ENCODE peak calls at places on chromosomes 12 and 14, in nine cellular contexts. Q is fibroblast of mammary gland; A is K562; J is HFFc6; V is adrenal gland; G is cardiac fibroblast; M is retinal pigment epithelial cell; S is stomach; C is CD8-positive, alpha-beta T cell. R is an unnamed sample.

GRCh38 chr12:104365921-104366410 is 62.4 kb downstream of the EID3 start:
- DNase-seq in Q (no peak), A (no peak), J (no peak), V (no peak), G (no peak), M (no peak), S (no peak), C (no peak), R (no peak)

GRCh38 chr12:78204926-78205325 is 374.2 kb downstream of the NAV3 start:
- DNase-seq in Q (no peak), A (no peak), J (no peak), V (no peak), G (no peak), M (no peak), S (no peak), C (no peak), R (no peak)

GRCh38 chr12:5374691-5375090 is 57.2 kb upstream of the NTF3 start:
- DNase-seq in Q (no peak), A (no peak), J (no peak), V (no peak), G (no peak), M (no peak), S (no peak), C (no peak), R (no peak)

GRCh38 chr12:113161415-113162016 is 12.0 kb downstream of the CFAP73 start:
- DNase-seq in Q (no peak), A (peak), J (no peak), V (peak), G (no peak), M (no peak), S (no peak), C (no peak), R (no peak)

GRCh38 chr12:108307006-108307405 is 32.1 kb downstream of the CMKLR1 start:
- DNase-seq in Q (peak), A (no peak), J (no peak), V (no peak), G (peak), M (no peak), S (no peak), C (no peak), R (peak)

GRCh38 chr12:108724054-108724889 is 7.0 kb downstream of the CORO1C start:
- DNase-seq in Q (peak), A (no peak), J (peak), V (peak), G (no peak), M (no peak), S (no peak), C (no peak), R (no peak)

GRCh38 chr12:118035194-118036041 is 18.9 kb downstream of the RFC5 start:
- DNase-seq in Q (peak), A (no peak), J (no peak), V (no peak), G (peak), M (no peak), S (no peak), C (no peak), R (no peak)

GRCh38 chr14:22648506-22648905 is 4.4 kb upstream of the OR6J1 start:
- DNase-seq in Q (peak), A (no peak), J (no peak), V (no peak), G (peak), M (no peak), S (no peak), C (no peak), R (no peak)

GRCh38 chr12:51082561-51083139 is 746 bp downstream of the CSRNP2 start:
- DNase-seq in Q (peak), A (no peak), J (peak), V (peak), G (peak), M (no peak), S (no peak), C (peak), R (no peak)

GRCh38 chr12:2925322-2925995 is 33.7 kb upstream of the TEAD4 start:
- DNase-seq in Q (peak), A (no peak), J (peak), V (no peak), G (no peak), M (no peak), S (no peak), C (no peak), R (no peak)

GRCh38 chr12:31518680-31519227 is 72.2 kb downstream of the DENND5B start:
- DNase-seq in Q (peak), A (no peak), J (peak), V (peak), G (peak), M (peak), S (no peak), C (no peak), R (peak)

GRCh38 chr12:121805171-121805687 is 1.4 kb downstream of the SETD1B start:
- DNase-seq in Q (peak), A (no peak), J (no peak), V (no peak), G (peak), M (no peak), S (no peak), C (peak), R (no peak)

GRCh38 chr14:94120667-94121335 is 8.6 kb downstream of the IFI27L2 start:
- DNase-seq in Q (peak), A (no peak), J (peak), V (no peak), G (peak), M (no peak), S (peak), C (no peak), R (no peak)

GRCh38 chr12:131607658-131608447 is 103.0 kb upstream of the SFSWAP start:
- DNase-seq in Q (no peak), A (no peak), J (no peak), V (no peak), G (no peak), M (no peak), S (no peak), C (no peak), R (no peak)

GRCh38 chr12:110670161-110670701 is 18.7 kb downstream of the HVCN1 start:
- DNase-seq in Q (no peak), A (no peak), J (no peak), V (no peak), G (no peak), M (no peak), S (no peak), C (no peak), R (no peak)

GRCh38 chr12:121227294-121227693 is 17.4 kb downstream of the P2RX4 start:
- DNase-seq in Q (no peak), A (no peak), J (no peak), V (no peak), G (no peak), M (no peak), S (peak), C (no peak), R (no peak)

GRCh38 chr14:94018308-94018707 is 7.8 kb upstream of the OTUB2 start:
- DNase-seq in Q (no peak), A (no peak), J (no peak), V (no peak), G (no peak), M (no peak), S (no peak), C (no peak), R (no peak)

GRCh38 chr14:67411820-67412421 is at the start of gene PLEK2:
- DNase-seq in Q (peak), A (no peak), J (no peak), V (peak), G (peak), M (no peak), S (peak), C (peak), R (no peak)

GRCh38 chr12:63991036-63991547 is 146.6 kb downstream of the SRGAP1 start:
- DNase-seq in Q (no peak), A (no peak), J (no peak), V (no peak), G (no peak), M (no peak), S (no peak), C (no peak), R (no peak)

GRCh38 chr14:76761198-76761848 is at the start of gene VASH1:
- DNase-seq in Q (peak), A (peak), J (peak), V (peak), G (peak), M (no peak), S (peak), C (no peak), R (peak)

GRCh38 chr12:130675791-130676190 is 40.3 kb downstream of the RIMBP2 start:
- DNase-seq in Q (no peak), A (no peak), J (no peak), V (no peak), G (no peak), M (no peak), S (no peak), C (no peak), R (no peak)

GRCh38 chr14:69260246-69260978 is 454 bp downstream of the GALNT16 start:
- DNase-seq in Q (no peak), A (peak), J (no peak), V (peak), G (peak), M (no peak), S (no peak), C (no peak), R (no peak)

GRCh38 chr14:55500219-55500701 is 59.8 kb upstream of the TBPL2 start:
- DNase-seq in Q (no peak), A (peak), J (no peak), V (peak), G (no peak), M (no peak), S (no peak), C (no peak), R (no peak)

GRCh38 chr14:68937790-68938514 is 41.1 kb downstream of the ACTN1 start:
- DNase-seq in Q (peak), A (no peak), J (no peak), V (peak), G (peak), M (no peak), S (peak), C (peak), R (no peak)

GRCh38 chr14:96272777-96273471 is 16.9 kb downstream of the BDKRB1 start:
- DNase-seq in Q (peak), A (no peak), J (no peak), V (peak), G (no peak), M (no peak), S (no peak), C (no peak), R (no peak)

GRCh38 chr12:2960432-2960956 is 1.3 kb downstream of the TEAD4 start:
- DNase-seq in Q (peak), A (no peak), J (peak), V (no peak), G (peak), M (no peak), S (no peak), C (no peak), R (no peak)

GRCh38 chr14:54743382-54743781 is 159.2 kb downstream of the GCH1 start:
- DNase-seq in Q (no peak), A (no peak), J (no peak), V (no peak), G (no peak), M (no peak), S (no peak), C (no peak), R (no peak)

GRCh38 chr14:88503754-88504406 is 50.9 kb downstream of the PTPN21 start:
- DNase-seq in Q (no peak), A (no peak), J (no peak), V (no peak), G (no peak), M (no peak), S (no peak), C (no peak), R (no peak)

GRCh38 chr12:71456316-71456715 is 16.7 kb downstream of the LGR5 start:
- DNase-seq in Q (no peak), A (no peak), J (no peak), V (no peak), G (no peak), M (no peak), S (no peak), C (no peak), R (no peak)

GRCh38 chr14:59333235-59333634 is 131.9 kb downstream of the GPR135 start:
- DNase-seq in Q (no peak), A (no peak), J (no peak), V (no peak), G (peak), M (no peak), S (no peak), C (no peak), R (no peak)

GRCh38 chr14:91636604-91637003 is 95.3 kb downstream of the CATSPERB start:
- DNase-seq in Q (peak), A (no peak), J (no peak), V (no peak), G (no peak), M (no peak), S (no peak), C (no peak), R (no peak)

GRCh38 chr14:40100544-40101196 is 668.4 kb upstream of the FBXO33 start:
- DNase-seq in Q (no peak), A (no peak), J (no peak), V (no peak), G (no peak), M (no peak), S (no peak), C (no peak), R (no peak)

GRCh38 chr12:12035229-12035628 is 35.5 kb upstream of the BCL2L14 start:
- DNase-seq in Q (no peak), A (no peak), J (no peak), V (no peak), G (no peak), M (no peak), S (no peak), C (no peak), R (no peak)

GRCh38 chr14:63438065-63438757 is 105.0 kb downstream of the PPP2R5E start:
- DNase-seq in Q (peak), A (peak), J (peak), V (peak), G (peak), M (peak), S (peak), C (peak), R (peak)

GRCh38 chr12:57549909-57550627 is at the start of gene KIF5A:
- DNase-seq in Q (no peak), A (peak), J (no peak), V (peak), G (no peak), M (no peak), S (no peak), C (peak), R (no peak)

GRCh38 chr12:11745112-11745511 is 95.6 kb downstream of the ETV6 start:
- DNase-seq in Q (no peak), A (no peak), J (no peak), V (no peak), G (no peak), M (no peak), S (no peak), C (no peak), R (no peak)

GRCh38 chr12:91603060-91603459 is 420.4 kb upstream of the DCN start:
- DNase-seq in Q (peak), A (no peak), J (no peak), V (no peak), G (no peak), M (no peak), S (no peak), C (no peak), R (no peak)

GRCh38 chr12:113191236-113191635 is 5.7 kb downstream of the RITA1 start:
- DNase-seq in Q (no peak), A (peak), J (no peak), V (no peak), G (no peak), M (no peak), S (no peak), C (no peak), R (no peak)

GRCh38 chr14:94689985-94690400 is 77.8 kb downstream of the SERPINA3 start:
- DNase-seq in Q (no peak), A (no peak), J (no peak), V (no peak), G (no peak), M (no peak), S (no peak), C (no peak), R (no peak)

GRCh38 chr12:26471560-26471959 is 276.2 kb downstream of the SSPN start:
- DNase-seq in Q (peak), A (no peak), J (peak), V (peak), G (peak), M (no peak), S (no peak), C (no peak), R (peak)
- TF ChIP-seq CTCF in Q (no peak), A (no peak), J (no peak), V (no peak), G (no peak), M (no peak), S (no peak), C (no peak), R (peak)

DNA sequence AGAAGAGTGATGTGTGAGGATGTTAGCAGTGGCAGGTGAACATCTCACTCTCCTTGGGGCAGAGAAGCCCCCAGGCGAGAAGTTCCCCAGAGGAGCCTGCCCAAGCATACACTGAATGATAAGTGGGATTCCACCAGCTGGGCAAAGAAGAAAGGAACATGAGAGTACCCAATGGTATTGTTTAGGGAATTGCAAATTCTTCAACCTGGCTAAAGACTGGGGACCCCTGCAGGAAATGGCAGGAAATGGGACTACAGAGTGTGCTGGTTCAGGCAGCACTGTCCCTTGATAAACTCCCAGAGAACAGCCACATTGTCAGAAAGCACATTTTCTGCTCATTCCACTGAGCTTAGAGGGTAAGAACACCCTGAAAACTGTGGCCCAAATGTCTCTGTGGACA is 121.3 kb downstream of the RPS29 start:
- DNase-seq in Q (peak), A (no peak), J (no peak), V (no peak), G (no peak), M (no peak), S (no peak), C (no peak), R (no peak)
- TF ChIP-seq CTCF in Q (peak), A (peak), J (peak), V (no peak), G (peak), M (peak), S (no peak), C (no peak), R (no peak)

GRCh38 chr14:33475623-33476022 is 475.3 kb downstream of the EGLN3 start:
- DNase-seq in Q (peak), A (no peak), J (no peak), V (peak), G (peak), M (no peak), S (peak), C (no peak), R (no peak)
- TF ChIP-seq CTCF in Q (peak), A (peak), J (peak), V (peak), G (peak), M (peak), S (no peak), C (no peak), R (no peak)

GRCh38 chr14:51093371-51094281 is 1.3 kb downstream of the TRIM9 start:
- DNase-seq in Q (no peak), A (no peak), J (no peak), V (no peak), G (no peak), M (no peak), S (no peak), C (peak), R (no peak)
- TF ChIP-seq CTCF in Q (peak), A (no peak), J (peak), V (no peak), G (no peak), M (peak), S (no peak), C (peak), R (peak)

GRCh38 chr12:29314421-29314820 is 66.6 kb downstream of the ERGIC2 start:
- DNase-seq in Q (no peak), A (no peak), J (no peak), V (no peak), G (peak), M (no peak), S (no peak), C (no peak), R (no peak)

GRCh38 chr12:29316772-29317171 is 64.2 kb downstream of the ERGIC2 start:
- DNase-seq in Q (peak), A (no peak), J (peak), V (peak), G (peak), M (no peak), S (no peak), C (no peak), R (no peak)

GRCh38 chr12:29322157-29322556 is 58.8 kb downstream of the ERGIC2 start:
- DNase-seq in Q (no peak), A (no peak), J (no peak), V (no peak), G (no peak), M (no peak), S (no peak), C (no peak), R (no peak)

GRCh38 chr12:29320295-29321090 is 60.5 kb downstream of the ERGIC2 start:
- DNase-seq in Q (peak), A (no peak), J (peak), V (no peak), G (peak), M (peak), S (no peak), C (no peak), R (peak)

DNA sequence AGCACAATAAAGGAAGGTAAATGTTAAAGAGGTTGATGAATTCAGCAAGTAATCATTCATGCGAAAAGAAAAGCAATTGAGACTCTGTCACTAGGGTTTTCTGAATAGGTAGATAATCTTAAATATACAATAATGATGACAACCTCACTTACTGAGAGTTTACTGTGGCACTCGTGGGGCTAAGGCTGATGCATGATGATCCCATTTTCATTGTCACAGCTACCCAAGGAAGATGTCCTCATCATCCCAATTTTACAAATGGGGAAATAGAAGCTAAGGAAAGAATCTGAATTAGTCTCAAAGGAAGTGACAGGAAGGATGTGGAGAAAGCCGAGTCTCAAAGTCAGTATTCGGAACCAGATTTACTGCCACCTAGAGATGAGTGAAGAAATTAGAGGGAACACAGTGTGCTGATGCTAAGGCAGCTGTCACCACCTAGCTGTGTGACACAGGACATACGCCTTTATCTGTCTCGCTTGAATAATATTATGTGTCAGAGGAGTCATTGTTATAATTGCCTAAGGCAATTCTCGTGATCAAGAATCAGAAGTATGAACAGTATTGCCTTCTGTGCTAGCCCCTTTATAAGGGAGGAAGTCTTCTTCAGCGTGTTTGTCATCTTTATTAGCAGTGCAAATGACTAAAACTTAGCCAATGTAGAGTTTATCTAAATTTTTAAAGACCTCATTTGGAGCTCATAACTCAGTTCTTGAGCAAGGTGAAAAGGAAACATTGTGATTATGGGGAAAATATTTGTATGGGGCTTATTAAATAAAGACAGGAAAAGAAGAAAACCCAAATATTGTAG is 63.2 kb downstream of the ERGIC2 start:
- DNase-seq in Q (peak), A (peak), J (peak), V (peak), G (peak), M (no peak), S (peak), C (peak), R (no peak)
- TF ChIP-seq CTCF in Q (peak), A (peak), J (peak), V (peak), G (peak), M (peak), S (peak), C (peak), R (peak)

GRCh38 chr12:80490329-80490728 is 46.3 kb downstream of the PTPRQ start:
- DNase-seq in Q (no peak), A (no peak), J (no peak), V (no peak), G (no peak), M (peak), S (no peak), C (no peak), R (no peak)
- TF ChIP-seq CTCF in Q (no peak), A (no peak), J (no peak), V (no peak), G (no peak), M (no peak), S (no peak), C (no peak), R (no peak)

GRCh38 chr14:37565550-37565949 is 29.5 kb downstream of the FOXA1 start:
- DNase-seq in Q (no peak), A (no peak), J (no peak), V (no peak), G (no peak), M (no peak), S (no peak), C (no peak), R (no peak)
- TF ChIP-seq CTCF in Q (peak), A (no peak), J (peak), V (no peak), G (peak), M (peak), S (no peak), C (no peak), R (peak)

R was measured in AG09319.